ENCODE peak calls at places on chromosomes 16 and 17, in six cellular contexts. P, Y, O, M, G and A are unnamed samples.

GRCh38 chr16:68090526-68090925 is 5.4 kb downstream of the NFATC3 start:
- DNase-seq in O (no peak), G (no peak), P (no peak), M (no peak), Y (no peak), A (no peak)

GRCh38 chr16:24539850-24540484 is 601 bp downstream of the RBBP6 start:
- DNase-seq in P (peak; percentile 33), M (peak; percentile 55), O (no peak), G (no peak), Y (no peak), A (peak; percentile 48)

GRCh38 chr17:42953669-42954068 is 10.6 kb downstream of the AARSD1 start:
- DNase-seq in P (no peak), Y (no peak), G (no peak), M (no peak), O (no peak), A (no peak)

GRCh38 chr17:59547131-59547915 is 18.1 kb upstream of the DHX40 start:
- DNase-seq in G (no peak), P (no peak), Y (no peak), O (no peak), M (no peak), A (no peak)

GRCh38 chr17:61984826-61985225 is 57.0 kb upstream of the INTS2 start:
- DNase-seq in G (no peak), O (no peak), P (no peak), Y (no peak), M (no peak), A (no peak)

GRCh38 chr17:1058423-1059130 is 61.6 kb downstream of the TIMM22 start:
- DNase-seq in O (no peak), P (peak; percentile 89), G (no peak), M (peak; percentile 78), Y (peak; percentile 85), A (no peak)

GRCh38 chr16:77238593-77238992 is 39.4 kb downstream of the SYCE1L start:
- DNase-seq in O (no peak), P (no peak), M (no peak), G (no peak), Y (no peak), A (no peak)

GRCh38 chr17:17890773-17891759 is 54.3 kb upstream of the SREBF1 start:
- DNase-seq in M (peak; percentile 51), G (no peak), Y (peak; percentile 84), P (peak; percentile 82), O (peak; percentile 52), A (peak; percentile 14)

GRCh38 chr16:22948603-22949368 is 134.8 kb downstream of the HS3ST2 start:
- DNase-seq in M (peak; percentile 78), O (no peak), Y (peak; percentile 84), P (peak; percentile 87), G (no peak), A (no peak)

GRCh38 chr16:75304521-75305363 is 53.3 kb upstream of the BCAR1 start:
- DNase-seq in O (no peak), Y (no peak), G (no peak), M (peak; percentile 73), P (no peak), A (no peak)

GRCh38 chr16:66619036-66619435 is 14.5 kb downstream of the CMTM3 start:
- DNase-seq in Y (no peak), O (no peak), G (no peak), M (no peak), P (no peak), A (no peak)

GRCh38 chr16:79811541-79811940 is 211.0 kb upstream of the MAF start:
- DNase-seq in P (no peak), G (no peak), O (no peak), M (no peak), Y (no peak), A (no peak)

GRCh38 chr16:82340531-82340930 is 170.5 kb upstream of the MPHOSPH6 start:
- DNase-seq in G (no peak), M (no peak), P (no peak), Y (no peak), O (no peak), A (no peak)

GRCh38 chr16:21088646-21089538 is 61.8 kb downstream of the DNAH3 start:
- DNase-seq in G (no peak), O (no peak), M (no peak), P (no peak), Y (no peak), A (no peak)

GRCh38 chr16:55126456-55126855 is 195.8 kb downstream of the IRX5 start:
- DNase-seq in M (no peak), O (no peak), P (no peak), Y (no peak), G (no peak), A (no peak)

GRCh38 chr16:398551-399277 is 1.7 kb downstream of the NME4 start:
- DNase-seq in Y (peak; percentile 73), O (no peak), G (no peak), P (no peak), M (no peak), A (no peak)

GRCh38 chr16:49471038-49471727 is 97.6 kb downstream of the C16orf78 start:
- DNase-seq in Y (peak; percentile 9), M (peak; percentile 8), P (no peak), O (no peak), G (peak; percentile 16), A (no peak)

GRCh38 chr17:47705536-47706481 is 11.8 kb downstream of the TBKBP1 start:
- DNase-seq in P (no peak), G (no peak), Y (no peak), O (no peak), M (no peak), A (no peak)

GRCh38 chr17:50258647-50259483 is 15.4 kb upstream of the TMEM92 start:
- DNase-seq in Y (peak; percentile 41), M (no peak), G (no peak), O (no peak), P (no peak), A (no peak)

GRCh38 chr17:5181509-5182305 is 10.0 kb downstream of the ZNF594 start:
- DNase-seq in M (no peak), G (no peak), Y (no peak), O (no peak), P (no peak), A (no peak)

GRCh38 chr17:5183410-5183793 is 8.3 kb downstream of the ZNF594 start:
- DNase-seq in P (no peak), G (no peak), O (no peak), Y (no peak), M (no peak), A (no peak)

GRCh38 chr17:5179003-5179402 is 12.7 kb downstream of the ZNF594 start:
- DNase-seq in P (no peak), G (no peak), Y (no peak), M (no peak), O (no peak), A (no peak)

GRCh38 chr17:5184284-5184683 is 7.4 kb downstream of the ZNF594 start:
- DNase-seq in P (no peak), G (no peak), O (no peak), Y (no peak), M (no peak), A (no peak)

DNA sequence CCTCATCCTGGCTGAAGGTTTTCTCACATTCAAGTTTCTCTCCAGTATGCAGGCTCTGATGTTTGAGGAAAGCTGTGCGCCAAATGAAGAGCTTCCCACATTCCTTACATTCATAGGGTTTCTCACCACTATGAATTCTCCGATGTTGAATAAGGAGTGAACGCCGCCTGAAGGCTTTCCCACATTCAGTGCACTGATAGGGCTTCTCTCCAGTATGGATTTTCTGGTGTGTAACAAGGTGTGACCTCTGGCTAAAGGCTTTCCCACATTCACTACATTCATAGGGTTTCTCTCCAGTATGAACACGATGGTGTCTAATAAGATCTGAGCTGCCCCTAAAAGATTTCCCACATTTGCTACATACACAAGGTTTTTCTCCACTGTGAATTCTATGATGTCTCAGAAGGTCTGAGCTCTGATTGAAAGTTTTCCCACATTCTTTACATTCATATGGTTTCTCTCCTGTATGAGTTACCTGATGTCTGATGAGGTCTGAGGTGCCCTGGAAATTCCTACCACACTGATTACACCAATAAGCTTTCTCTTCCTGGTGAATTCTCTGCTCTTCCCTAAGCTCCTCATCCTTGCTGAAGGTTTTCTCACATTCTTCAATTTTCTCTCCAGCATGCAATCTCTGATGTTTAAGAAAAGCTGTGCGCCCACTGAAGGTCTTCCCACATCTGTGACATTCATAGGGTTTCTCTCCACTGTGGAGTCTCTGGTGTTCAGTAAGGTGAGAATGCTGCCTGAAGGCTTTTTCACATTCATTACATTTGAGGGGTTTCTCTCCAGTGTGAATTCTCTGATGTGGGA is 8.9 kb downstream of the ZNF594 start:
- DNase-seq in G (no peak), O (no peak), M (no peak), P (no peak), Y (no peak), A (no peak)
- H3K9me3 ChIP-seq in G (peaks cover 84% of the 10 kb centered on the region), O (peaks cover 60% of the 10 kb centered on the region), M (peaks cover 37% of the 10 kb centered on the region), P (peaks cover 78% of the 10 kb centered on the region), Y (peaks cover 89% of the 10 kb centered on the region), A (peaks cover 38% of the 10 kb centered on the region)

GRCh38 chr16:31920373-31920772 is 46.8 kb downstream of the ZNF267 start:
- DNase-seq in P (no peak), M (no peak), Y (no peak), O (no peak), G (no peak), A (no peak)
- H3K9me3 ChIP-seq in P (peaks cover 9% of the 10 kb centered on the region), M (peaks cover 19% of the 10 kb centered on the region), Y (peaks cover 83% of the 10 kb centered on the region), O (peaks cover 36% of the 10 kb centered on the region), G (peaks cover 55% of the 10 kb centered on the region), A (peaks cover 61% of the 10 kb centered on the region)

DNA sequence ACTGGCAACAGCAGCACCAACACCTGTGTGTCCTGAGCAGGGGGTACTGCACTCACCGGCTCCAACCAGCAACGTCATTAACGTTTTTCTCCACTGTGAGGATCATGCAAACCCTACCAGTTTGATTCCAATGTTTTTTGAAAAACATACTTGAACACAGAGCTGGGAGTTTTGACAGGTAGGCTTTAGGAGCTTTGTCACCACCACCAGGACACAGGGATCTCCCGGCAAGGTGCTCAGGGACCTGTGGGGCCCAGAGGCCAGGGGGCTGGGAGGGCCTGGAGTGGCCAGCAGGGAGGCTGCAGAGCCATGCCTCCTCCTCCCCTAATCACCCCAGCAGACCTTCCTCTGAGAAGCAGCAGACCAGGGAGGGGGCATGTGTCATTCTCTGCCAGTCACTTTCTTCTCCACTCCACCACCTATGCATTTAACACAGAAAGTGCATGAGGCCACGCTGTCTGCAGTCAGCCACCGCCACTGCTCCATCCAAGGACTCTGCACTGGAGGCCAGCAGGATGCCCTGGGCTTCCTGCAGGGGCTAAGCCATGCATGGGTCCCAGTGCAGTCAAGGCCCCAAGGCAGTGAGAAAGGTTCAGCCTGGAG is 768.2 kb downstream of the KCNJ18 start:
- DNase-seq in M (no peak), O (no peak), P (no peak), Y (no peak), G (peak; percentile 64), A (no peak)
- H3K9me3 ChIP-seq in M (no peaks in the 10 kb centered on the region), O (no peaks in the 10 kb centered on the region), P (no peaks in the 10 kb centered on the region), Y (peaks cover 90% of the 10 kb centered on the region), G (no peaks in the 10 kb centered on the region), A (no peaks in the 10 kb centered on the region)

DNA sequence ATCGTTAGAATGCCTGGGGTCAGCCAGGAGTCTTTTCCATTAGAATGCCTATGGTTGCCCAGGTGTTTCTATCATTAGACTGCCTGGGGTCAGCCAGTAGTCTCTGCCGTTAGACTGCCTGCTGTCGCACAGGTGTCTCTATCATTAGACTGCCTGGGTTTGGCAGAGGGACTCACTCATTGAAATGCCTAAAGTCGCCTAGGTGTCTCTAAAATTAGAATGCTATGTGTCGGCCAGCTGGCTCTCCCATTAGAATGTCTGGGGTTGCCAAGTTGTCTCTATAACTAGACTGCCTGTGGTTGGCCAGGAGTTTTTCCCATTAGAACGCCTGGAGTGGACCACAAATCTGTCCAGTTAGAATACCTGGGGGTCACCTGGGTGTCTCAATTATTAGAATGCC is 2266.5 kb downstream of the TP53TG3F start:
- DNase-seq in M (no peak), Y (no peak), P (no peak), G (peak; percentile 28), O (no peak), A (no peak)
- H3K9me3 ChIP-seq in M (no peaks in the 10 kb centered on the region), Y (peaks cover 91% of the 10 kb centered on the region), P (no peaks in the 10 kb centered on the region), G (no peaks in the 10 kb centered on the region), O (no peaks in the 10 kb centered on the region), A (peaks cover 5% of the 10 kb centered on the region)

GRCh38 chr16:3389663-3390338 is 11.0 kb downstream of the ZSCAN32 start:
- DNase-seq in M (no peak), P (no peak), Y (no peak), O (no peak), G (no peak), A (no peak)
- H3K9me3 ChIP-seq in M (no peaks in the 10 kb centered on the region), P (peaks cover 6% of the 10 kb centered on the region), Y (peaks cover 20% of the 10 kb centered on the region), O (peaks cover 17% of the 10 kb centered on the region), G (peaks cover 44% of the 10 kb centered on the region), A (peaks cover 36% of the 10 kb centered on the region)